ENCODE peak calls at places on chromosomes 4 and X, in ten cellular contexts. One of them, this sample, is unnamed.

GRCh38 chrX:78514852-78515251 is 144.3 kb downstream of the RTL3 start:
- DNase-seq in GM12865: peak
- DNase-seq in esophagus muscularis mucosa: no peak
- DNase-seq in AG10803: no peak
- DNase-seq in bronchial epithelial cell: peak
- DNase-seq in A673: no peak
- DNase-seq in lower leg skin: no peak
- DNase-seq in fibroblast of lung: peak
- DNase-seq in pancreas: no peak
- DNase-seq in kidney: no peak
- DNase-seq in this sample: peak

GRCh38 chr4:100016191-100016590 is 66.1 kb upstream of the H2AZ1 start:
- DNase-seq in pancreas: no peak
- DNase-seq in fibroblast of lung: peak
- DNase-seq in esophagus muscularis mucosa: no peak
- DNase-seq in GM12865: no peak
- DNase-seq in A673: no peak
- DNase-seq in kidney: no peak
- DNase-seq in lower leg skin: no peak
- DNase-seq in bronchial epithelial cell: no peak
- DNase-seq in AG10803: no peak
- DNase-seq in this sample: no peak

GRCh38 chrX:38175140-38175539 is 45.5 kb downstream of the SRPX start:
- DNase-seq in pancreas: no peak
- DNase-seq in bronchial epithelial cell: peak
- DNase-seq in GM12865: peak
- DNase-seq in AG10803: no peak
- DNase-seq in kidney: no peak
- DNase-seq in esophagus muscularis mucosa: no peak
- DNase-seq in A673: peak
- DNase-seq in fibroblast of lung: peak
- DNase-seq in lower leg skin: no peak
- DNase-seq in this sample: peak

GRCh38 chr4:45119376-45119775 is 393.0 kb upstream of the GNPDA2 start:
- DNase-seq in lower leg skin: no peak
- DNase-seq in fibroblast of lung: no peak
- DNase-seq in AG10803: no peak
- DNase-seq in bronchial epithelial cell: no peak
- DNase-seq in kidney: no peak
- DNase-seq in A673: no peak
- DNase-seq in esophagus muscularis mucosa: no peak
- DNase-seq in GM12865: peak
- DNase-seq in pancreas: no peak
- DNase-seq in this sample: no peak

GRCh38 chrX:124117325-124117724 is 155.8 kb downstream of the STAG2 start:
- DNase-seq in AG10803: no peak
- DNase-seq in kidney: no peak
- DNase-seq in GM12865: no peak
- DNase-seq in pancreas: no peak
- DNase-seq in lower leg skin: no peak
- DNase-seq in A673: no peak
- DNase-seq in esophagus muscularis mucosa: no peak
- DNase-seq in fibroblast of lung: no peak
- DNase-seq in bronchial epithelial cell: no peak
- DNase-seq in this sample: no peak

GRCh38 chrX:110317079-110317819 is 636 bp downstream of the AMMECR1 start:
- DNase-seq in esophagus muscularis mucosa: no peak
- DNase-seq in bronchial epithelial cell: peak
- DNase-seq in fibroblast of lung: no peak
- DNase-seq in kidney: no peak
- DNase-seq in AG10803: no peak
- DNase-seq in GM12865: peak
- DNase-seq in A673: peak
- DNase-seq in lower leg skin: peak
- DNase-seq in pancreas: peak
- DNase-seq in this sample: peak

GRCh38 chr4:122065915-122066314 is 86.2 kb upstream of the BLTP1 start:
- DNase-seq in fibroblast of lung: no peak
- DNase-seq in lower leg skin: no peak
- DNase-seq in A673: no peak
- DNase-seq in GM12865: no peak
- DNase-seq in AG10803: no peak
- DNase-seq in pancreas: no peak
- DNase-seq in esophagus muscularis mucosa: no peak
- DNase-seq in kidney: no peak
- DNase-seq in bronchial epithelial cell: no peak
- DNase-seq in this sample: no peak

GRCh38 chrX:30734782-30735181 is 81.6 kb downstream of the GK start:
- DNase-seq in GM12865: no peak
- DNase-seq in kidney: no peak
- DNase-seq in A673: no peak
- DNase-seq in esophagus muscularis mucosa: no peak
- DNase-seq in AG10803: no peak
- DNase-seq in bronchial epithelial cell: no peak
- DNase-seq in pancreas: no peak
- DNase-seq in fibroblast of lung: no peak
- DNase-seq in lower leg skin: no peak
- DNase-seq in this sample: no peak

GRCh38 chr4:71807469-71807868 is 23.6 kb upstream of the GC start:
- DNase-seq in pancreas: no peak
- DNase-seq in GM12865: no peak
- DNase-seq in A673: no peak
- DNase-seq in esophagus muscularis mucosa: no peak
- DNase-seq in fibroblast of lung: no peak
- DNase-seq in lower leg skin: no peak
- DNase-seq in kidney: no peak
- DNase-seq in bronchial epithelial cell: no peak
- DNase-seq in AG10803: no peak
- DNase-seq in this sample: no peak

GRCh38 chr4:99811117-99811516 is 5.5 kb upstream of the DAPP1 start:
- DNase-seq in fibroblast of lung: no peak
- DNase-seq in kidney: no peak
- DNase-seq in lower leg skin: no peak
- DNase-seq in A673: no peak
- DNase-seq in esophagus muscularis mucosa: no peak
- DNase-seq in bronchial epithelial cell: no peak
- DNase-seq in AG10803: no peak
- DNase-seq in GM12865: no peak
- DNase-seq in pancreas: no peak
- DNase-seq in this sample: no peak

GRCh38 chr4:104491826-104492771 is 2.6 kb downstream of the CXXC4 start:
- DNase-seq in esophagus muscularis mucosa: no peak
- DNase-seq in GM12865: peak
- DNase-seq in AG10803: no peak
- DNase-seq in lower leg skin: no peak
- DNase-seq in A673: peak
- DNase-seq in bronchial epithelial cell: peak
- DNase-seq in kidney: peak
- DNase-seq in fibroblast of lung: peak
- DNase-seq in pancreas: no peak
- DNase-seq in this sample: no peak

GRCh38 chr4:106803107-106803506 is 233.0 kb downstream of the DKK2 start:
- DNase-seq in pancreas: no peak
- DNase-seq in fibroblast of lung: peak
- DNase-seq in lower leg skin: no peak
- DNase-seq in AG10803: no peak
- DNase-seq in GM12865: no peak
- DNase-seq in bronchial epithelial cell: no peak
- DNase-seq in A673: no peak
- DNase-seq in esophagus muscularis mucosa: no peak
- DNase-seq in kidney: no peak
- DNase-seq in this sample: no peak

GRCh38 chr4:106806158-106806797 is 229.8 kb downstream of the DKK2 start:
- DNase-seq in kidney: no peak
- DNase-seq in AG10803: peak
- DNase-seq in lower leg skin: no peak
- DNase-seq in GM12865: no peak
- DNase-seq in fibroblast of lung: peak
- DNase-seq in esophagus muscularis mucosa: no peak
- DNase-seq in A673: no peak
- DNase-seq in pancreas: no peak
- DNase-seq in bronchial epithelial cell: peak
- DNase-seq in this sample: peak

GRCh38 chr4:106810122-106810521 is 226.0 kb downstream of the DKK2 start:
- DNase-seq in pancreas: no peak
- DNase-seq in lower leg skin: no peak
- DNase-seq in fibroblast of lung: no peak
- DNase-seq in AG10803: no peak
- DNase-seq in esophagus muscularis mucosa: no peak
- DNase-seq in GM12865: no peak
- DNase-seq in kidney: no peak
- DNase-seq in A673: no peak
- DNase-seq in bronchial epithelial cell: no peak
- DNase-seq in this sample: no peak

DNA sequence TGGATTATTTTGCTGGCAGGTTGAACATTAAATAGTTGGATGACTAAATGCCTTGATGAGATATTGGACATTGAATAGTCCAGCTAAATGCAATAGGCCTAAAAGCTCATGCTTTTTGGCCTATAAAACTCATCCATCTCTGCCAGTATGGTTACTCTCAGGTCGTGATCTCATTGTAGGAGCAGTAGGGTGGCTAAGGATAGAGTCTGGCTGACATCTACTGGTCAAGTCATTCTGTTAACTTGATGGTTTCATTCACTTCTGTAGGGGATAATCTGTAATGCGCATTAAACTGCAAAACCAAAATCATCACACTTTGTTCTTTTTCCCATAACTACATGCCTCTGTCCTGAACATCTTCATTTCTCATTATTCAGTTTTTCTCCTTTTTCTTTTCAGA is 227.0 kb downstream of the DKK2 start:
- DNase-seq in pancreas: no peak
- DNase-seq in esophagus muscularis mucosa: no peak
- DNase-seq in AG10803: peak
- DNase-seq in bronchial epithelial cell: peak
- DNase-seq in kidney: no peak
- DNase-seq in A673: peak
- DNase-seq in GM12865: peak
- DNase-seq in fibroblast of lung: peak
- DNase-seq in lower leg skin: no peak
- DNase-seq in this sample: peak
- TF ChIP-seq CTCF in pancreas: no peak
- TF ChIP-seq CTCF in esophagus muscularis mucosa: peak
- TF ChIP-seq CTCF in AG10803: peak
- TF ChIP-seq CTCF in bronchial epithelial cell: peak
- TF ChIP-seq CTCF in kidney: peak
- TF ChIP-seq CTCF in A673: peak
- TF ChIP-seq CTCF in GM12865: peak
- TF ChIP-seq CTCF in fibroblast of lung: peak
- TF ChIP-seq CTCF in lower leg skin: no peak
- TF ChIP-seq CTCF in this sample: peak

DNA sequence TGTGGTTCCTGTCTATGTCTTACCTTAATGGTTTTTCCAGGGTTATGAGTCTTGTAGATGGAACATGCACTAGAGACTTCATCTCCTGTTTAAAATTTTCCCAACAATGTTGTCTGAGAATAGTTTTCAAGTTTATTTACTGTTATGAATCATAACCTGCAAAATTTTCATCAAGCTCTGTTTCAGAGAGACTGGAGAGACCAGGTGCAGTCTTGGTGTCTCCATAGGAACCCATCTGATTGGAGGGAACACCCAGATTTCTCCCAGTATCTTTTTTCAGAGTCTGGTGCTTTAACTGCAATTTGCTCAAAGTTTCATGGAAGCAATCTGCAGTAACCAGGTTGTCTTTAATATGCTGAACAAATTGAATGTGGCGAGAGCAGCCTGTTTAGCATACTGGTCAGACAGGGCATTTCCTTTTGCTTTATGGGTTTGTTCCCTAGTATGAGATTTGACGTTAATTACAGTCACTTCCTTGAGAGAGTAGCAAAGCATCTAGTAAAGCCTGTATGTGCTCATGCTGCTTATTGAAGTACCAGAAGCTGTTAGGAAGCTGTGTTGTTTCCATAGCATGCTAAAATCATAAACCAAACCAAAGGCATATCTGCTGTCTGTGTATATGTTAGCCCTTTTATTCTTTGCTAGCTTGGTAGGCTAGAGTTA is 18.8 kb upstream of the VSIG1 start:
- DNase-seq in AG10803: no peak
- DNase-seq in A673: no peak
- DNase-seq in fibroblast of lung: no peak
- DNase-seq in pancreas: no peak
- DNase-seq in lower leg skin: no peak
- DNase-seq in esophagus muscularis mucosa: no peak
- DNase-seq in bronchial epithelial cell: no peak
- DNase-seq in GM12865: no peak
- DNase-seq in kidney: no peak
- DNase-seq in this sample: no peak
- H3K4me3 ChIP-seq in AG10803: no peak
- H3K4me3 ChIP-seq in A673: no peak
- H3K4me3 ChIP-seq in fibroblast of lung: no peak
- H3K4me3 ChIP-seq in pancreas: no peak
- H3K4me3 ChIP-seq in lower leg skin: no peak
- H3K4me3 ChIP-seq in esophagus muscularis mucosa: no peak
- H3K4me3 ChIP-seq in bronchial epithelial cell: no peak
- H3K4me3 ChIP-seq in GM12865: no peak
- H3K4me3 ChIP-seq in kidney: no peak
- H3K4me3 ChIP-seq in this sample: no peak

DNA sequence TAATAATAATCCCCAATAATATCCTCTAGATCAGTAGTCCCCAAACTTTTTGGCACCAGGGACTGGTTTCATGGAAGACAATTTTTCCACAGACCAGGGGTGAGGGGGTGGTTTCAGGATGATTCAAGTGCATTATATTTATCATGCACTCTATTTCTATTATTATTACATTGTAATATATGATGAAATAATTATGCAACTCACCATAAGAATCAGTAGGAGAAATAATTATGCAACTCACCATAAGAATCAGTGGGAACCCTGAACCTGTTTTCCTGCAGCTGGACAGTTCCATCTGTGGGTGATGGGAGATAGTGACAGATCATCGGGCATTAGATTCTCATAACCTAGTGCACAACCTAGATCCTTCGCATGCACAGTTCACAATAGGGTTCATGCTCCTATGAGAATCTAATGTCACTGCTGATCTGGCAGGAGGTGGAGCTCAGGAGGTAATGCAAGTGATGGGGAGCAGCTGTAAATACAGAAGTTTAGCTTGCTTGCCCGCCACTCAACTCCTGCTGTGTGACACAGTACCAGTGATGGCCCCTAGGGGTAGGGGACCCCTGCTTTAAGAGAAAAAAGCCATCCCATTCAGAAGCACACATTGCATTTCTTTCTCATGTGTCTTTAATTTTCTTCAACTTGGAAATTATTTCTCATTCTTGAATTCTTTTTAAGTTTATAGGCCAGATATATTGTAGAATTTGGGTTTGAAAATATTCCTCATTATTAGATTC is 16.0 kb upstream of the SH3RF1 start:
- DNase-seq in pancreas: no peak
- DNase-seq in A673: no peak
- DNase-seq in GM12865: peak
- DNase-seq in esophagus muscularis mucosa: no peak
- DNase-seq in AG10803: peak
- DNase-seq in fibroblast of lung: no peak
- DNase-seq in lower leg skin: no peak
- DNase-seq in bronchial epithelial cell: peak
- DNase-seq in kidney: no peak
- DNase-seq in this sample: peak
- TF ChIP-seq CTCF in pancreas: no peak
- TF ChIP-seq CTCF in A673: peak
- TF ChIP-seq CTCF in GM12865: peak
- TF ChIP-seq CTCF in esophagus muscularis mucosa: no peak
- TF ChIP-seq CTCF in AG10803: peak
- TF ChIP-seq CTCF in fibroblast of lung: peak
- TF ChIP-seq CTCF in lower leg skin: no peak
- TF ChIP-seq CTCF in bronchial epithelial cell: no peak
- TF ChIP-seq CTCF in kidney: no peak
- TF ChIP-seq CTCF in this sample: peak

GRCh38 chrX:72308566-72309296 is 3.0 kb upstream of the CITED1 start:
- DNase-seq in kidney: no peak
- DNase-seq in lower leg skin: peak
- DNase-seq in A673: peak
- DNase-seq in fibroblast of lung: peak
- DNase-seq in AG10803: peak
- DNase-seq in esophagus muscularis mucosa: no peak
- DNase-seq in pancreas: peak
- DNase-seq in bronchial epithelial cell: peak
- DNase-seq in GM12865: no peak
- DNase-seq in this sample: peak
- H3K4me3 ChIP-seq in kidney: peak
- H3K4me3 ChIP-seq in lower leg skin: no peak
- H3K4me3 ChIP-seq in A673: peak
- H3K4me3 ChIP-seq in fibroblast of lung: peak
- H3K4me3 ChIP-seq in AG10803: peak
- H3K4me3 ChIP-seq in esophagus muscularis mucosa: peak
- H3K4me3 ChIP-seq in pancreas: no peak
- H3K4me3 ChIP-seq in bronchial epithelial cell: no peak
- H3K4me3 ChIP-seq in GM12865: no peak
- H3K4me3 ChIP-seq in this sample: no peak